ENCODE peak calls at places on chromosomes 4 and X, in seven cellular contexts. V is fibroblast of gingiva, R is upper lobe of left lung, I is amniotic stem cell, C is posterior cingulate gyrus, W is LNCaP clone FGC, X is NCI-H524 treated with DMSO at 0.1 percent for 48 hours. Q is an unnamed sample.

GRCh38 chrX:9464435-9465371 is at the start of gene TBL1X:
- DNase-seq in V (peak), R (peak), I (no peak), C (peak), W (no peak), X (no peak), Q (no peak)

GRCh38 chr4:64897683-64898082 is 488.4 kb upstream of the TECRL start:
- DNase-seq in V (no peak), R (no peak), I (no peak), C (no peak), W (no peak), X (no peak), Q (no peak)

GRCh38 chrX:119488749-119489148 is 20.5 kb downstream of the SLC25A5 start:
- DNase-seq in V (peak), R (no peak), I (no peak), C (no peak), W (no peak), X (no peak), Q (no peak)

GRCh38 chr4:53474178-53474577 is 96.7 kb downstream of the FIP1L1 start:
- DNase-seq in V (no peak), R (no peak), I (no peak), C (no peak), W (no peak), X (no peak), Q (no peak)

GRCh38 chr4:123785515-123785914 is 388.9 kb downstream of the SPRY1 start:
- DNase-seq in V (peak), R (no peak), I (no peak), C (peak), W (no peak), X (no peak), Q (peak)

GRCh38 chr4:56425518-56425917 is 9.9 kb downstream of the PPAT start:
- DNase-seq in V (no peak), R (no peak), I (no peak), C (no peak), W (no peak), X (no peak), Q (no peak)

GRCh38 chr4:72577211-72577610 is 8.2 kb upstream of the ADAMTS3 start:
- DNase-seq in V (no peak), R (no peak), I (no peak), C (no peak), W (no peak), X (no peak), Q (no peak)

GRCh38 chrX:54776987-54777672 is 20.9 kb downstream of the ITIH6 start:
- DNase-seq in V (no peak), R (no peak), I (no peak), C (no peak), W (no peak), X (no peak), Q (no peak)

GRCh38 chrX:21493226-21493850 is 119.1 kb downstream of the CNKSR2 start:
- DNase-seq in V (no peak), R (no peak), I (no peak), C (no peak), W (no peak), X (no peak), Q (peak)

GRCh38 chr4:88107406-88108107 is 50.9 kb downstream of the ABCG2 start:
- DNase-seq in V (peak), R (no peak), I (no peak), C (no peak), W (no peak), X (no peak), Q (no peak)

GRCh38 chr4:110609044-110609750 is 13.7 kb downstream of the PITX2 start:
- DNase-seq in V (no peak), R (no peak), I (no peak), C (no peak), W (no peak), X (no peak), Q (no peak)